ENCODE peak calls at places on chromosomes 16 and 17, in six cellular contexts. One of them, this sample, is unnamed.

GRCh38 chr17:40556198-40556661 is 9.0 kb downstream of the CCR7 start:
- DNase-seq in AG08395: no peak
- DNase-seq in iris pigment epithelial cell: no peak
- DNase-seq in C1 segment of cervical spinal cord: no peak
- DNase-seq in GM12865: peak; percentile 33
- DNase-seq in ACHN: no peak
- DNase-seq in this sample: no peak

GRCh38 chr16:24520983-24521382 is 18.4 kb upstream of the RBBP6 start:
- DNase-seq in ACHN: no peak
- DNase-seq in AG08395: no peak
- DNase-seq in C1 segment of cervical spinal cord: no peak
- DNase-seq in GM12865: no peak
- DNase-seq in iris pigment epithelial cell: no peak
- DNase-seq in this sample: no peak

GRCh38 chr17:71809537-71809936 is 311.3 kb upstream of the SOX9 start:
- DNase-seq in ACHN: no peak
- DNase-seq in GM12865: no peak
- DNase-seq in AG08395: no peak
- DNase-seq in iris pigment epithelial cell: peak; percentile 2
- DNase-seq in C1 segment of cervical spinal cord: no peak
- DNase-seq in this sample: no peak

GRCh38 chr17:27496501-27496943 is 40.3 kb downstream of the KSR1 start:
- DNase-seq in iris pigment epithelial cell: no peak
- DNase-seq in ACHN: peak; percentile 4
- DNase-seq in C1 segment of cervical spinal cord: no peak
- DNase-seq in AG08395: no peak
- DNase-seq in GM12865: peak; percentile 60
- DNase-seq in this sample: no peak

GRCh38 chr16:19524356-19524865 is 669 bp downstream of the CCP110 start:
- DNase-seq in AG08395: no peak
- DNase-seq in iris pigment epithelial cell: peak; percentile 2
- DNase-seq in ACHN: peak; percentile 9
- DNase-seq in C1 segment of cervical spinal cord: peak; percentile 74
- DNase-seq in GM12865: peak; percentile 21
- DNase-seq in this sample: peak; percentile 65

GRCh38 chr17:35766903-35767510 is 6.3 kb downstream of the C17orf50 start:
- DNase-seq in ACHN: peak; percentile 59
- DNase-seq in iris pigment epithelial cell: peak; percentile 50
- DNase-seq in GM12865: peak; percentile 32
- DNase-seq in AG08395: peak; percentile 74
- DNase-seq in C1 segment of cervical spinal cord: no peak
- DNase-seq in this sample: no peak

GRCh38 chr16:2498531-2499253 is 15.1 kb upstream of the ATP6V0C start:
- DNase-seq in AG08395: no peak
- DNase-seq in C1 segment of cervical spinal cord: no peak
- DNase-seq in iris pigment epithelial cell: no peak
- DNase-seq in GM12865: no peak
- DNase-seq in ACHN: no peak
- DNase-seq in this sample: no peak

GRCh38 chr16:57773680-57774295 is 28.5 kb downstream of the KIFC3 start:
- DNase-seq in ACHN: no peak
- DNase-seq in GM12865: no peak
- DNase-seq in C1 segment of cervical spinal cord: no peak
- DNase-seq in AG08395: no peak
- DNase-seq in iris pigment epithelial cell: peak; percentile 56
- DNase-seq in this sample: no peak

GRCh38 chr17:20281860-20282259 is 185.5 kb downstream of the LGALS9B start:
- DNase-seq in GM12865: no peak
- DNase-seq in ACHN: no peak
- DNase-seq in C1 segment of cervical spinal cord: peak; percentile 41
- DNase-seq in iris pigment epithelial cell: no peak
- DNase-seq in AG08395: no peak
- DNase-seq in this sample: peak; percentile 56

GRCh38 chr17:40791808-40792436 is 7.8 kb downstream of the KRT28 start:
- DNase-seq in AG08395: peak; percentile 52
- DNase-seq in ACHN: peak; percentile 71
- DNase-seq in GM12865: peak; percentile 22
- DNase-seq in iris pigment epithelial cell: peak; percentile 45
- DNase-seq in C1 segment of cervical spinal cord: no peak
- DNase-seq in this sample: peak; percentile 0

GRCh38 chr16:75229172-75230031 is 10.6 kb downstream of the CTRB1 start:
- DNase-seq in ACHN: no peak
- DNase-seq in iris pigment epithelial cell: no peak
- DNase-seq in AG08395: no peak
- DNase-seq in GM12865: no peak
- DNase-seq in C1 segment of cervical spinal cord: no peak
- DNase-seq in this sample: no peak

GRCh38 chr16:2904922-2905240 is 6.8 kb upstream of the FLYWCH1 start:
- DNase-seq in C1 segment of cervical spinal cord: no peak
- DNase-seq in AG08395: no peak
- DNase-seq in GM12865: no peak
- DNase-seq in ACHN: no peak
- DNase-seq in iris pigment epithelial cell: peak; percentile 25
- DNase-seq in this sample: no peak

GRCh38 chr17:82787081-82787848 is 35.4 kb downstream of the TBCD start:
- DNase-seq in AG08395: peak; percentile 90
- DNase-seq in ACHN: no peak
- DNase-seq in iris pigment epithelial cell: no peak
- DNase-seq in GM12865: peak; percentile 77
- DNase-seq in C1 segment of cervical spinal cord: peak; percentile 25
- DNase-seq in this sample: peak; percentile 53

GRCh38 chr17:44000141-44000860 is 4.1 kb upstream of the NAGS start:
- DNase-seq in AG08395: no peak
- DNase-seq in C1 segment of cervical spinal cord: no peak
- DNase-seq in GM12865: no peak
- DNase-seq in iris pigment epithelial cell: no peak
- DNase-seq in ACHN: no peak
- DNase-seq in this sample: no peak

GRCh38 chr17:73474370-73474988 is 162.7 kb upstream of the CDC42EP4 start:
- DNase-seq in ACHN: peak; percentile 39
- DNase-seq in iris pigment epithelial cell: peak; percentile 70
- DNase-seq in AG08395: peak; percentile 84
- DNase-seq in C1 segment of cervical spinal cord: no peak
- DNase-seq in GM12865: no peak
- DNase-seq in this sample: no peak

GRCh38 chr17:42101513-42102292 is 3.4 kb upstream of the ZNF385C start:
- DNase-seq in AG08395: peak; percentile 88
- DNase-seq in GM12865: peak; percentile 76
- DNase-seq in C1 segment of cervical spinal cord: peak; percentile 69
- DNase-seq in ACHN: peak; percentile 74
- DNase-seq in iris pigment epithelial cell: peak; percentile 57
- DNase-seq in this sample: peak; percentile 62

This sample was measured in hippocampal formation.